ENCODE peak calls at places on chromosomes 6 and 20, in nine cellular contexts. B is activated CD8-positive, alpha-beta memory T cell treated with anti-CD3 and anti-CD28 coated beads for 48 hours; N is WTC11; A is stimulated activated CD4-positive, alpha-beta T cell treated with anti-CD3 and anti-CD28 coated beads, Interleukin-15, amount 100 ng/mL, for 1 hour; O is astrocyte of the hippocampus; S is T-helper 9 cell; Y is kidney epithelial cell; D is amniotic stem cell; L is NCI-H1048. C is an unnamed sample.

GRCh38 chr6:155311076-155311475 is 3.2 kb downstream of the TFB1M start:
- DNase-seq in B (no peak), N (no peak), A (no peak), O (no peak), S (no peak), Y (no peak), D (no peak), L (no peak), C (no peak)

GRCh38 chr20:38393259-38393658 is 41.9 kb downstream of the SNHG17 start:
- DNase-seq in B (no peak), N (no peak), A (no peak), O (no peak), S (no peak), Y (no peak), D (no peak), L (no peak), C (no peak)

GRCh38 chr20:11195169-11195568 is 521.4 kb upstream of the JAG1 start:
- DNase-seq in B (no peak), N (no peak), A (no peak), O (no peak), S (no peak), Y (no peak), D (no peak), L (no peak), C (peak; percentile 49)

GRCh38 chr6:157215702-157216101 is 107.6 kb downstream of the TMEM242 start:
- DNase-seq in B (no peak), N (no peak), A (no peak), O (no peak), S (no peak), Y (no peak), D (no peak), L (no peak), C (no peak)

GRCh38 chr6:88840806-88841539 is 122.4 kb downstream of the RNGTT start:
- DNase-seq in B (no peak), N (no peak), A (no peak), O (no peak), S (no peak), Y (no peak), D (no peak), L (no peak), C (no peak)

GRCh38 chr20:50369225-50370035 is 140.8 kb upstream of the PTPN1 start:
- DNase-seq in B (no peak), N (no peak), A (no peak), O (no peak), S (no peak), Y (no peak), D (no peak), L (no peak), C (no peak)

GRCh38 chr6:167420858-167421766 is 96.2 kb downstream of the TTLL2 start:
- DNase-seq in B (no peak), N (no peak), A (no peak), O (no peak), S (no peak), Y (no peak), D (no peak), L (no peak), C (no peak)

GRCh38 chr6:87029711-87030314 is 65.1 kb downstream of the CGA start:
- DNase-seq in B (no peak), N (no peak), A (no peak), O (peak; percentile 65), S (no peak), Y (peak; percentile 4), D (peak; percentile 70), L (no peak), C (no peak)

GRCh38 chr6:126117251-126117650 is 130.9 kb downstream of the TRMT11 start:
- DNase-seq in B (no peak), N (no peak), A (no peak), O (no peak), S (no peak), Y (no peak), D (no peak), L (no peak), C (no peak)

GRCh38 chr6:61909541-61909940 is 376.5 kb downstream of the KHDRBS2 start:
- DNase-seq in B (no peak), N (no peak), A (no peak), O (no peak), S (no peak), Y (no peak), D (no peak), L (no peak), C (no peak)

GRCh38 chr6:33082702-33083101 is 6.9 kb downstream of the HLA-DPB1 start:
- DNase-seq in B (no peak), N (peak; percentile 51), A (no peak), O (peak; percentile 66), S (no peak), Y (no peak), D (peak; percentile 14), L (no peak), C (no peak)

GRCh38 chr6:158286413-158286812 is 25.9 kb upstream of the TULP4 start:
- DNase-seq in B (no peak), N (no peak), A (no peak), O (peak; percentile 61), S (no peak), Y (no peak), D (no peak), L (no peak), C (no peak)

GRCh38 chr6:33772114-33772830 is 16.7 kb downstream of the LEMD2 start:
- DNase-seq in B (no peak), N (no peak), A (no peak), O (no peak), S (no peak), Y (no peak), D (no peak), L (no peak), C (no peak)

C was measured in mesothelial cell of epicardium.